ENCODE peak calls at places on chromosomes 16 and 17, in seven cellular contexts. One of them, this sample, is unnamed.

GRCh38 chr17:49003557-49004511 is 6.6 kb downstream of the IGF2BP1 start:
- DNase-seq in heart left ventricle: no peak
- DNase-seq in body of pancreas: no peak
- DNase-seq in neural progenitor cell: peak
- DNase-seq in astrocyte: no peak
- DNase-seq in mesothelial cell of epicardium: no peak
- DNase-seq in progenitor cell of endocrine pancreas: peak
- DNase-seq in this sample: no peak

GRCh38 chr17:48970224-48970623 is 1.8 kb upstream of the GIP start:
- DNase-seq in neural progenitor cell: no peak
- DNase-seq in progenitor cell of endocrine pancreas: no peak
- DNase-seq in astrocyte: no peak
- DNase-seq in mesothelial cell of epicardium: peak
- DNase-seq in body of pancreas: no peak
- DNase-seq in heart left ventricle: no peak
- DNase-seq in this sample: no peak

GRCh38 chr16:19143241-19143640 is 24.8 kb upstream of the SYT17 start:
- DNase-seq in mesothelial cell of epicardium: no peak
- DNase-seq in progenitor cell of endocrine pancreas: no peak
- DNase-seq in neural progenitor cell: no peak
- DNase-seq in astrocyte: no peak
- DNase-seq in body of pancreas: no peak
- DNase-seq in heart left ventricle: no peak
- DNase-seq in this sample: no peak

GRCh38 chr17:55527520-55528118 is 16.4 kb upstream of the SMIM36 start:
- DNase-seq in astrocyte: peak
- DNase-seq in mesothelial cell of epicardium: no peak
- DNase-seq in progenitor cell of endocrine pancreas: peak
- DNase-seq in heart left ventricle: no peak
- DNase-seq in neural progenitor cell: peak
- DNase-seq in body of pancreas: no peak
- DNase-seq in this sample: peak

GRCh38 chr17:58513913-58514794 is at the start of gene MTMR4:
- DNase-seq in neural progenitor cell: peak
- DNase-seq in astrocyte: peak
- DNase-seq in progenitor cell of endocrine pancreas: peak
- DNase-seq in heart left ventricle: peak
- DNase-seq in mesothelial cell of epicardium: peak
- DNase-seq in body of pancreas: peak
- DNase-seq in this sample: peak

GRCh38 chr17:3870871-3871306 is 22.0 kb downstream of the CAMKK1 start:
- DNase-seq in heart left ventricle: no peak
- DNase-seq in neural progenitor cell: no peak
- DNase-seq in astrocyte: peak
- DNase-seq in body of pancreas: no peak
- DNase-seq in mesothelial cell of epicardium: no peak
- DNase-seq in progenitor cell of endocrine pancreas: no peak
- DNase-seq in this sample: no peak

GRCh38 chr17:74960739-74961342 is 11.7 kb downstream of the HID1 start:
- DNase-seq in neural progenitor cell: peak
- DNase-seq in mesothelial cell of epicardium: no peak
- DNase-seq in progenitor cell of endocrine pancreas: peak
- DNase-seq in astrocyte: peak
- DNase-seq in body of pancreas: no peak
- DNase-seq in heart left ventricle: no peak
- DNase-seq in this sample: peak

GRCh38 chr16:85454171-85454883 is 158.8 kb upstream of the GSE1 start:
- DNase-seq in body of pancreas: no peak
- DNase-seq in mesothelial cell of epicardium: no peak
- DNase-seq in progenitor cell of endocrine pancreas: no peak
- DNase-seq in astrocyte: no peak
- DNase-seq in neural progenitor cell: no peak
- DNase-seq in heart left ventricle: no peak
- DNase-seq in this sample: no peak

GRCh38 chr17:64781394-64781793 is 119.3 kb upstream of the SMURF2 start:
- DNase-seq in body of pancreas: no peak
- DNase-seq in progenitor cell of endocrine pancreas: no peak
- DNase-seq in heart left ventricle: peak
- DNase-seq in astrocyte: peak
- DNase-seq in neural progenitor cell: peak
- DNase-seq in mesothelial cell of epicardium: no peak
- DNase-seq in this sample: no peak

GRCh38 chr16:89358030-89359005 is 132.0 kb downstream of the ANKRD11 start:
- DNase-seq in body of pancreas: no peak
- DNase-seq in mesothelial cell of epicardium: no peak
- DNase-seq in progenitor cell of endocrine pancreas: no peak
- DNase-seq in neural progenitor cell: no peak
- DNase-seq in heart left ventricle: no peak
- DNase-seq in astrocyte: no peak
- DNase-seq in this sample: no peak

GRCh38 chr17:66426397-66427033 is 124.1 kb downstream of the PRKCA start:
- DNase-seq in neural progenitor cell: no peak
- DNase-seq in mesothelial cell of epicardium: no peak
- DNase-seq in body of pancreas: no peak
- DNase-seq in heart left ventricle: no peak
- DNase-seq in astrocyte: no peak
- DNase-seq in progenitor cell of endocrine pancreas: no peak
- DNase-seq in this sample: no peak

GRCh38 chr17:30210366-30210765 is 25.1 kb downstream of the SLC6A4 start:
- DNase-seq in heart left ventricle: no peak
- DNase-seq in astrocyte: no peak
- DNase-seq in mesothelial cell of epicardium: no peak
- DNase-seq in progenitor cell of endocrine pancreas: no peak
- DNase-seq in neural progenitor cell: no peak
- DNase-seq in body of pancreas: no peak
- DNase-seq in this sample: no peak

GRCh38 chr16:56317998-56318912 is 107.1 kb downstream of the AMFR start:
- DNase-seq in astrocyte: peak
- DNase-seq in heart left ventricle: peak
- DNase-seq in neural progenitor cell: peak
- DNase-seq in body of pancreas: peak
- DNase-seq in mesothelial cell of epicardium: peak
- DNase-seq in progenitor cell of endocrine pancreas: peak
- DNase-seq in this sample: peak
- TF ChIP-seq CTCF in astrocyte: peak
- TF ChIP-seq CTCF in heart left ventricle: peak
- TF ChIP-seq CTCF in neural progenitor cell: peak
- TF ChIP-seq CTCF in body of pancreas: peak
- TF ChIP-seq CTCF in mesothelial cell of epicardium: peak
- TF ChIP-seq CTCF in progenitor cell of endocrine pancreas: peak
- TF ChIP-seq CTCF in this sample: peak

GRCh38 chr16:84048306-84048705 is 5.7 kb upstream of the SLC38A8 start:
- DNase-seq in heart left ventricle: no peak
- DNase-seq in mesothelial cell of epicardium: no peak
- DNase-seq in neural progenitor cell: peak
- DNase-seq in progenitor cell of endocrine pancreas: peak
- DNase-seq in astrocyte: no peak
- DNase-seq in body of pancreas: peak
- DNase-seq in this sample: no peak
- TF ChIP-seq CTCF in heart left ventricle: no peak
- TF ChIP-seq CTCF in mesothelial cell of epicardium: no peak
- TF ChIP-seq CTCF in neural progenitor cell: peak
- TF ChIP-seq CTCF in progenitor cell of endocrine pancreas: peak
- TF ChIP-seq CTCF in astrocyte: no peak
- TF ChIP-seq CTCF in body of pancreas: peak
- TF ChIP-seq CTCF in this sample: peak

DNA sequence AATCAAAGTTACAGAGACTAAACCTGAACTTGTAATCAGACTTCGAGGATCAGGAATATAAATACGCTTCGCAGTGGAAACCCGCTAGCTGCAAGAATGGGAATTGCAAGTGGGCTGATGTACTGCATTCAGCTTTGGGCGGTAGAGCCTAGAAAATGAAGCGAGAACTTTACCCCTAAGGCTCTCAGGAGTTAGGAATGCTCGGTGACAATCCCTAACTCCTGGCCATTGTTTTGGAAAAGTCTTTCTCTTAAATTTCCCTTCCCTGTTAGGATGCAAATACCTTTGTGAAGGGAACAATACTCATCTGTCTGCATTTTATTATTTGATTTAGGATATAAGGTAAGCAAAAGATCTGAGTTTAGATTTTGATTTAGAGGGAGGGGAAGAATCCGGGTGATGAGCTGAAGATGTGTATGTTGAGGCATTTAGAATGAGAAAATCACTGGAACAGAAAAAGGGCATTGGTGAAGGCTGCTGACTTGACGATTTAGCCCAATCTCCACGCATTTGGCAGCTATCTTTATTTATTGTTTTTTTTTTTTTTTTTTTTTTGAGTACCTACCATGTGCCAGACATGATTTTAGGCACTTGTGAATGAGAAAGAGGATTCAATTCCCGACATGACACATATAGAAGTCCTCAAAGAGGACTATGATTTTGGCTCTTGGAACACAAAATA is 2.2 kb upstream of the TOX3 start:
- DNase-seq in progenitor cell of endocrine pancreas: no peak
- DNase-seq in body of pancreas: no peak
- DNase-seq in mesothelial cell of epicardium: no peak
- DNase-seq in neural progenitor cell: peak
- DNase-seq in heart left ventricle: no peak
- DNase-seq in astrocyte: no peak
- DNase-seq in this sample: no peak
- TF ChIP-seq CTCF in progenitor cell of endocrine pancreas: peak
- TF ChIP-seq CTCF in body of pancreas: no peak
- TF ChIP-seq CTCF in mesothelial cell of epicardium: peak
- TF ChIP-seq CTCF in neural progenitor cell: peak
- TF ChIP-seq CTCF in heart left ventricle: peak
- TF ChIP-seq CTCF in astrocyte: peak
- TF ChIP-seq CTCF in this sample: peak

GRCh38 chr16:23296994-23297393 is 5.1 kb upstream of the SCNN1B start:
- DNase-seq in body of pancreas: peak
- DNase-seq in mesothelial cell of epicardium: no peak
- DNase-seq in astrocyte: no peak
- DNase-seq in heart left ventricle: no peak
- DNase-seq in progenitor cell of endocrine pancreas: no peak
- DNase-seq in neural progenitor cell: peak
- DNase-seq in this sample: no peak
- TF ChIP-seq CTCF in body of pancreas: peak
- TF ChIP-seq CTCF in mesothelial cell of epicardium: no peak
- TF ChIP-seq CTCF in astrocyte: no peak
- TF ChIP-seq CTCF in heart left ventricle: no peak
- TF ChIP-seq CTCF in progenitor cell of endocrine pancreas: peak
- TF ChIP-seq CTCF in neural progenitor cell: peak
- TF ChIP-seq CTCF in this sample: peak

GRCh38 chr17:46212634-46213435 is 19.6 kb upstream of the KANSL1 start:
- DNase-seq in heart left ventricle: peak
- DNase-seq in mesothelial cell of epicardium: no peak
- DNase-seq in astrocyte: peak
- DNase-seq in body of pancreas: peak
- DNase-seq in neural progenitor cell: peak
- DNase-seq in progenitor cell of endocrine pancreas: no peak
- DNase-seq in this sample: peak
- TF ChIP-seq CTCF in heart left ventricle: peak
- TF ChIP-seq CTCF in mesothelial cell of epicardium: peak
- TF ChIP-seq CTCF in astrocyte: peak
- TF ChIP-seq CTCF in body of pancreas: peak
- TF ChIP-seq CTCF in neural progenitor cell: peak
- TF ChIP-seq CTCF in progenitor cell of endocrine pancreas: peak
- TF ChIP-seq CTCF in this sample: peak

GRCh38 chr16:80277182-80277581 is 263.6 kb upstream of the DYNLRB2 start:
- DNase-seq in body of pancreas: no peak
- DNase-seq in astrocyte: no peak
- DNase-seq in neural progenitor cell: peak
- DNase-seq in mesothelial cell of epicardium: no peak
- DNase-seq in heart left ventricle: no peak
- DNase-seq in progenitor cell of endocrine pancreas: no peak
- DNase-seq in this sample: no peak
- TF ChIP-seq CTCF in body of pancreas: no peak
- TF ChIP-seq CTCF in astrocyte: no peak
- TF ChIP-seq CTCF in neural progenitor cell: peak
- TF ChIP-seq CTCF in mesothelial cell of epicardium: no peak
- TF ChIP-seq CTCF in heart left ventricle: no peak
- TF ChIP-seq CTCF in progenitor cell of endocrine pancreas: peak
- TF ChIP-seq CTCF in this sample: no peak

DNA sequence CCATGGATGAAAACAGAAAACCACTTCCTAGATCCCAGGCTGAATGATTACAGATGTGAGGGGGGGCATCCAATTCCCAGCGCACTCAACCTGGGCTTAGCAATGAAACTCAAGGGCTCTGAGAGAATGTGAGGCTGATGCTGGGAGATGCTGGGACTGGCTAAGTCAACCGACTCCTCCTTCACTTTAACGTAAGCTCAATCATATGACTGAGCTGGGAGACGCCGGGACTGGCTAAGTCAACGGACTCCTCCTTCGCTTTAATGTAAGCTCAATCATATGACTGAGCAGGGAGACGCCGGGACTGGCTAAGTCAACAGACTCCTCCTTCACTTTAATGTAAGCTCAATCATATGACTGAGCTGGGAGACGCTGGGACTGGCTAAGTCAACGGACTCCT is 179.5 kb downstream of the VPS53 start:
- DNase-seq in progenitor cell of endocrine pancreas: no peak
- DNase-seq in astrocyte: no peak
- DNase-seq in neural progenitor cell: no peak
- DNase-seq in mesothelial cell of epicardium: no peak
- DNase-seq in body of pancreas: no peak
- DNase-seq in heart left ventricle: no peak
- DNase-seq in this sample: no peak
- TF ChIP-seq CTCF in progenitor cell of endocrine pancreas: no peak
- TF ChIP-seq CTCF in astrocyte: no peak
- TF ChIP-seq CTCF in neural progenitor cell: no peak
- TF ChIP-seq CTCF in mesothelial cell of epicardium: no peak
- TF ChIP-seq CTCF in body of pancreas: no peak
- TF ChIP-seq CTCF in heart left ventricle: no peak
- TF ChIP-seq CTCF in this sample: no peak

GRCh38 chr17:79091373-79091670 is 16.7 kb downstream of the ENGASE start:
- DNase-seq in heart left ventricle: no peak
- DNase-seq in astrocyte: no peak
- DNase-seq in neural progenitor cell: no peak
- DNase-seq in body of pancreas: no peak
- DNase-seq in progenitor cell of endocrine pancreas: no peak
- DNase-seq in mesothelial cell of epicardium: no peak
- DNase-seq in this sample: no peak

GRCh38 chr17:79088997-79089328 is 14.3 kb downstream of the ENGASE start:
- DNase-seq in progenitor cell of endocrine pancreas: no peak
- DNase-seq in mesothelial cell of epicardium: no peak
- DNase-seq in astrocyte: no peak
- DNase-seq in neural progenitor cell: no peak
- DNase-seq in heart left ventricle: no peak
- DNase-seq in body of pancreas: no peak
- DNase-seq in this sample: no peak

GRCh38 chr17:79089720-79090502 is 15.3 kb downstream of the ENGASE start:
- DNase-seq in heart left ventricle: no peak
- DNase-seq in neural progenitor cell: no peak
- DNase-seq in mesothelial cell of epicardium: no peak
- DNase-seq in body of pancreas: no peak
- DNase-seq in progenitor cell of endocrine pancreas: no peak
- DNase-seq in astrocyte: no peak
- DNase-seq in this sample: no peak

GRCh38 chr17:79092567-79092966 is 17.9 kb downstream of the ENGASE start:
- DNase-seq in heart left ventricle: no peak
- DNase-seq in neural progenitor cell: no peak
- DNase-seq in mesothelial cell of epicardium: no peak
- DNase-seq in astrocyte: no peak
- DNase-seq in body of pancreas: no peak
- DNase-seq in progenitor cell of endocrine pancreas: no peak
- DNase-seq in this sample: no peak

GRCh38 chr17:79090503-79091372 is 16.1 kb downstream of the ENGASE start:
- DNase-seq in progenitor cell of endocrine pancreas: no peak
- DNase-seq in mesothelial cell of epicardium: no peak
- DNase-seq in neural progenitor cell: no peak
- DNase-seq in body of pancreas: no peak
- DNase-seq in astrocyte: peak
- DNase-seq in heart left ventricle: no peak
- DNase-seq in this sample: no peak
- TF ChIP-seq CTCF in progenitor cell of endocrine pancreas: no peak
- TF ChIP-seq CTCF in mesothelial cell of epicardium: no peak
- TF ChIP-seq CTCF in neural progenitor cell: no peak
- TF ChIP-seq CTCF in body of pancreas: no peak
- TF ChIP-seq CTCF in astrocyte: peak
- TF ChIP-seq CTCF in heart left ventricle: peak
- TF ChIP-seq CTCF in this sample: no peak

GRCh38 chr16:68328860-68329370 is 18.1 kb downstream of the PRMT7 start:
- DNase-seq in progenitor cell of endocrine pancreas: no peak
- DNase-seq in mesothelial cell of epicardium: no peak
- DNase-seq in neural progenitor cell: no peak
- DNase-seq in astrocyte: no peak
- DNase-seq in heart left ventricle: no peak
- DNase-seq in body of pancreas: no peak
- DNase-seq in this sample: no peak
- TF ChIP-seq CTCF in progenitor cell of endocrine pancreas: no peak
- TF ChIP-seq CTCF in mesothelial cell of epicardium: no peak
- TF ChIP-seq CTCF in neural progenitor cell: no peak
- TF ChIP-seq CTCF in astrocyte: no peak
- TF ChIP-seq CTCF in heart left ventricle: no peak
- TF ChIP-seq CTCF in body of pancreas: no peak
- TF ChIP-seq CTCF in this sample: no peak

This sample was measured in neural crest cell.